ENCODE peak calls at places on chromosomes 6 and 20, in five cellular contexts. W, S, E, Z and M are unnamed samples.

GRCh38 chr20:53794529-53795115 is 201.0 kb upstream of the ZNF217 start:
- DNase-seq in S (peak), Z (no peak), W (no peak), E (no peak), M (peak)

GRCh38 chr6:28816339-28816908 is 107.4 kb downstream of the TRIM27 start:
- DNase-seq in E (no peak), Z (no peak), W (no peak), S (no peak), M (no peak)

GRCh38 chr6:111357680-111358079 is 125.3 kb downstream of the REV3L start:
- DNase-seq in W (no peak), E (no peak), Z (no peak), S (peak), M (peak)

GRCh38 chr20:3109350-3110302 is 25.1 kb upstream of the AVP start:
- DNase-seq in E (peak), Z (no peak), S (no peak), W (no peak), M (no peak)

GRCh38 chr6:137869781-137870180 is 2.7 kb downstream of the TNFAIP3 start:
- DNase-seq in S (no peak), E (no peak), Z (no peak), W (no peak), M (no peak)

GRCh38 chr6:9412951-9413559 is 977.7 kb upstream of the SLC35B3 start:
- DNase-seq in Z (no peak), S (peak), W (peak), E (no peak), M (no peak)

GRCh38 chr20:43765933-43766332 is 39.1 kb upstream of the GTSF1L start:
- DNase-seq in Z (no peak), W (no peak), S (no peak), E (no peak), M (no peak)

GRCh38 chr6:89386917-89387491 is 25.1 kb downstream of the RRAGD start:
- DNase-seq in Z (no peak), W (no peak), S (no peak), E (no peak), M (no peak)

GRCh38 chr6:136012948-136013347 is 161.4 kb downstream of the PDE7B start:
- DNase-seq in S (no peak), W (no peak), Z (no peak), E (no peak), M (no peak)